ENCODE peak calls at places on chromosomes 4 and X, in ten cellular contexts. X is head of caudate nucleus; H is sciatic nerve; J is NCI-H1092 treated with DMSO at 0.1 percent for 48 hours; V is stimulated activated CD4-positive, alpha-beta T cell treated with anti-CD3 and anti-CD28 coated beads, Interleukin-1b, Interleukin-23, amount 100 ng/mL, for 24 hours; I is T-cell; S is heart left ventricle; N is amygdala; E is SK-N-SH; T is NCI-H526. Y is an unnamed sample.

GRCh38 chr4:40976343-40976742 is 226.6 kb downstream of the NSUN7 start:
- DNase-seq in N (no peak), J (peak; percentile 46), V (no peak), S (peak; percentile 52), X (no peak), E (peak; percentile 55), H (no peak), T (peak; percentile 50), I (no peak), Y (peak; percentile 49)

GRCh38 chrX:623599-624323 is 6.8 kb upstream of the SHOX start:
- DNase-seq in I (no peak), X (no peak), N (no peak), V (no peak), S (no peak), T (no peak), E (no peak), J (no peak), H (no peak), Y (peak; percentile 61)

GRCh38 chrX:49919617-49920016 is 2.8 kb upstream of the CLCN5 start:
- DNase-seq in E (peak; percentile 56), T (no peak), X (peak; percentile 13), H (peak; percentile 57), J (peak; percentile 41), I (peak; percentile 18), S (peak; percentile 13), N (no peak), V (peak; percentile 14), Y (peak; percentile 77)

GRCh38 chr4:119841361-119841760 is 212.8 kb upstream of the PDE5A start:
- DNase-seq in T (no peak), I (no peak), J (no peak), S (no peak), N (no peak), V (no peak), X (no peak), E (no peak), H (no peak), Y (no peak)

GRCh38 chrX:5907202-5907601 is 321.5 kb downstream of the NLGN4X start:
- DNase-seq in H (no peak), J (no peak), V (no peak), T (no peak), X (no peak), I (no peak), N (no peak), E (no peak), S (no peak), Y (no peak)

GRCh38 chrX:133005038-133005437 is 46.6 kb upstream of the HS6ST2 start:
- DNase-seq in N (no peak), H (no peak), E (peak; percentile 39), X (no peak), S (no peak), T (no peak), J (peak; percentile 4), V (no peak), I (no peak), Y (peak; percentile 3)

GRCh38 chr4:42341518-42342026 is 55.7 kb upstream of the SHISA3 start:
- DNase-seq in V (no peak), N (no peak), S (no peak), I (no peak), J (no peak), E (no peak), H (no peak), X (no peak), T (no peak), Y (peak; percentile 6)

GRCh38 chr4:98939892-98940298 is 11.0 kb upstream of the EIF4E start:
- DNase-seq in V (no peak), E (peak; percentile 42), X (no peak), S (no peak), N (no peak), T (peak; percentile 2), J (peak; percentile 20), H (no peak), I (no peak), Y (peak; percentile 77)

GRCh38 chr4:105389167-105389566 is 84.7 kb downstream of the PPA2 start:
- DNase-seq in N (no peak), X (no peak), V (no peak), H (no peak), S (no peak), I (no peak), T (no peak), E (no peak), J (no peak), Y (peak; percentile 50)

GRCh38 chrX:110004210-110004609 is 1.3 kb downstream of the TMEM164 start:
- DNase-seq in X (no peak), J (no peak), N (no peak), H (no peak), T (no peak), I (no peak), V (no peak), E (no peak), S (no peak), Y (no peak)

GRCh38 chr4:81343536-81343935 is 128.2 kb downstream of the RASGEF1B start:
- DNase-seq in E (no peak), X (no peak), T (no peak), J (no peak), H (no peak), S (no peak), I (no peak), V (no peak), N (no peak), Y (peak; percentile 29)

GRCh38 chr4:187883836-187884235 is 111.7 kb upstream of the ZFP42 start:
- DNase-seq in X (no peak), I (no peak), N (no peak), S (no peak), V (no peak), H (no peak), J (no peak), E (no peak), T (no peak), Y (no peak)

GRCh38 chrX:17377795-17378194 is 2.8 kb downstream of the NHS start:
- DNase-seq in N (no peak), S (no peak), X (no peak), I (no peak), H (no peak), J (no peak), V (no peak), T (no peak), E (no peak), Y (no peak)

GRCh38 chr4:113086172-113086695 is 36.8 kb downstream of the ANK2 start:
- DNase-seq in E (no peak), N (no peak), X (no peak), V (no peak), T (no peak), J (no peak), I (no peak), S (no peak), H (no peak), Y (no peak)

GRCh38 chrX:53073115-53073581 is 9.0 kb upstream of the TSPYL2 start:
- DNase-seq in V (no peak), S (no peak), E (no peak), H (no peak), T (peak; percentile 51), N (no peak), J (peak; percentile 84), I (no peak), X (no peak), Y (no peak)

GRCh38 chrX:16250296-16250695 is 83.0 kb downstream of the MAGEB17 start:
- DNase-seq in V (no peak), N (no peak), J (no peak), S (no peak), E (no peak), T (no peak), H (no peak), X (no peak), I (no peak), Y (peak; percentile 24)

GRCh38 chr4:160299608-160300007 is 1196.7 kb downstream of the RAPGEF2 start:
- DNase-seq in J (peak; percentile 51), V (no peak), E (peak; percentile 15), S (no peak), T (no peak), N (no peak), H (no peak), X (no peak), I (no peak), Y (no peak)

GRCh38 chrX:104707572-104707971 is 141.6 kb downstream of the IL1RAPL2 start:
- DNase-seq in T (no peak), E (no peak), H (no peak), X (no peak), J (no peak), I (no peak), N (no peak), V (no peak), S (no peak), Y (no peak)

GRCh38 chr4:70954032-70954431 is 39.4 kb upstream of the DCK start:
- DNase-seq in S (no peak), E (no peak), T (no peak), V (no peak), J (no peak), N (no peak), X (no peak), I (no peak), H (no peak), Y (peak; percentile 34)

GRCh38 chr4:121936101-121936500 is 15.8 kb downstream of the TRPC3 start:
- DNase-seq in X (no peak), V (no peak), E (no peak), H (no peak), T (no peak), N (no peak), I (no peak), J (no peak), S (no peak), Y (peak; percentile 56)

GRCh38 chrX:40964633-40965586 is 120.3 kb upstream of the USP9X start:
- DNase-seq in X (no peak), S (no peak), V (no peak), I (no peak), N (no peak), H (no peak), J (no peak), T (no peak), E (no peak), Y (no peak)

GRCh38 chr4:161573836-161574235 is 590.0 kb downstream of the FSTL5 start:
- DNase-seq in H (no peak), T (no peak), V (no peak), I (no peak), X (no peak), J (no peak), S (no peak), N (no peak), E (no peak), Y (peak; percentile 59)

GRCh38 chrX:125646195-125646594 is 326.5 kb downstream of the TEX13C start:
- DNase-seq in V (no peak), N (no peak), S (no peak), I (no peak), T (no peak), H (no peak), X (no peak), E (no peak), J (no peak), Y (no peak)